ENCODE peak calls at places on chromosomes 6 and 20, in four cellular contexts. L is SK-N-SH, U is HepG2, H is GM12878. Z is an unnamed sample.
A peak's percentile ranks its signal among the peaks of the same experiment; 100 is the strongest.

GRCh38 chr20:59669451-59669850 is 65.1 kb downstream of the PHACTR3 start:
- DNase-seq in U (no peak), L (no peak), H (no peak), Z (no peak)

GRCh38 chr6:24721461-24722215 is 2.7 kb upstream of the C6orf62 start:
- DNase-seq in H (no peak), L (no peak), U (no peak), Z (no peak)

GRCh38 chr6:137216875-137217553 is 2.2 kb downstream of the IFNGR1 start:
- DNase-seq in U (peak; percentile 43), H (no peak), L (no peak), Z (no peak)

GRCh38 chr20:58755062-58755697 is 62.6 kb downstream of the NPEPL1 start:
- DNase-seq in H (no peak), U (no peak), L (no peak), Z (no peak)

GRCh38 chr6:129860901-129861665 is at the start of gene TMEM244:
- DNase-seq in U (no peak), L (no peak), H (no peak), Z (no peak)

GRCh38 chr6:169166896-169167580 is 86.6 kb downstream of the THBS2 start:
- DNase-seq in U (no peak), H (no peak), L (peak; percentile 20), Z (no peak)

GRCh38 chr6:169853196-169854082 is 102.0 kb downstream of the ERMARD start:
- DNase-seq in L (no peak), H (no peak), U (no peak), Z (no peak)

GRCh38 chr6:35092362-35093117 is 48.6 kb downstream of the TCP11 start:
- DNase-seq in L (peak; percentile 7), U (no peak), H (no peak), Z (no peak)

GRCh38 chr20:60031107-60031506 is 72.9 kb downstream of the CDH26 start:
- DNase-seq in H (no peak), L (no peak), U (no peak), Z (no peak)

GRCh38 chr20:58053391-58054055 is 174.9 kb downstream of the ANKRD60 start:
- DNase-seq in H (no peak), U (no peak), L (no peak), Z (no peak)

DNA sequence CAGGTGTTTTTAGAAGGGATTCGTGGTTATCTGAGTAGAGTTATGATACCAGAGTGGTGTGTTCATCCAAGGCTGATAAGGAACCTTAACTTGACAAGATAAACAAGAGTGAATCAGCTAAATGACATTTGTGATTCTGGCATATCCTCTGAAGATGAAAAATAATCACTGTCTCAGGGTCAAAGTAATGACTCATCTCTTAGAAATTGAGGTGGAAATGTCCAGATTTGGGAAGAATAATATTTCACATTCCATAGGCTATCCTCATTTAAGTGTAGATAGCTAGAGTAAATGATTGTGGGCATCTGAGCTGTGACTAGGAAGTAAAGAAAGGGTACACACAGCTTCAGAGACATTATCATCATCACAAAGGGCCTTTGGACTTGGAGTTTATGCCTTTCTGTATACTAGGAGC is 255.7 kb downstream of the GJA1 start:
- DNase-seq in U (no peak), H (no peak), L (no peak), Z (no peak)
- TF ChIP-seq TAF1 in U (no peak), H (no peak), L (no peak), Z (no peak)

DNA sequence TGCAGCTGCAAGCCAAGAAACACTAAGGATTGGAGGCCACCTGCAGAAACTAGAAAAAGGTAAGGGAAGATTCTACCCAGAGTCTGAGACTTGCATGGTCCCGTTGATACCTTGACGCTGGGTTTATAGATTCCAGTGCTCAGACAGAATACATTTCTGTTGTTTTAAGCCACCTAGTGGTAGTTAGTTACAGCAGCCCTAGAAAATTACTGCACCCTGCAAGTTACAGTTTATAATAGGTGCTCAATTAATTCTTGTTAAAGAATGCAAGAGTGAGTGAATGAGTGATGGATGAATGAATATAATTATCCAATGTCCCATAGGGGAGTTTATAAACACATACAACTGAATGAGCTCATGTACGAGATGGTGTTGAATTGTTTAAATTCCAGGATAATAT is 453.1 kb upstream of the SLC35B3 start:
- DNase-seq in H (no peak), L (peak; percentile 25), U (peak; percentile 16), Z (peak; percentile 1)
- TF ChIP-seq TAF1 in H (no peak), L (no peak), U (no peak), Z (no peak)

DNA sequence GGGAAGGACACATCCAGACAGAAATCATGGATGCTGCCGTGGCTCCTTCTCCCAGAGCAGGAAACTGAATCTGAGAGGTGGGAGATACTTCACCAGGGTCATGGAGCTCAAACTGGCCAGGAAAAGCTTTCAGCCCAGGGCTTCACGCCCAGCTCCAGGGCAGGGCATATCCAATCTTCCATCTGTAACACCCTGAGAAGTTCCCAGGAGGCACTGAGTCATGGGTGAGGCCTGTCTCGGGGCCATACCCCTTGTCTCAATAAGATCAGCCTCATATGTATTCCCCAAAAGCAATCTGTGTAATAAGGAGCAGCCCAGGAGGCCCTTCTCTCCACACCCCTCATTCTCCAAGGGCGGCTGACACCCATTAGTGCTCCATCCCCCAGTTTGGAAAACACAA is 439.2 kb upstream of the SULF2 start:
- DNase-seq in H (no peak), L (no peak), U (no peak), Z (no peak)
- TF ChIP-seq TAF1 in H (no peak), L (no peak), U (no peak), Z (no peak)

GRCh38 chr6:53628354-53629119 is 37.0 kb downstream of the KLHL31 start:
- DNase-seq in H (no peak), U (no peak), L (no peak), Z (no peak)

GRCh38 chr6:53625315-53625714 is 40.2 kb downstream of the KLHL31 start:
- DNase-seq in L (no peak), H (no peak), U (no peak), Z (no peak)

GRCh38 chr6:53624491-53624890 is 41.1 kb downstream of the KLHL31 start:
- DNase-seq in U (no peak), L (no peak), H (no peak), Z (no peak)

GRCh38 chr6:53627391-53628218 is 38.0 kb downstream of the KLHL31 start:
- DNase-seq in U (no peak), H (no peak), L (no peak), Z (no peak)

DNA sequence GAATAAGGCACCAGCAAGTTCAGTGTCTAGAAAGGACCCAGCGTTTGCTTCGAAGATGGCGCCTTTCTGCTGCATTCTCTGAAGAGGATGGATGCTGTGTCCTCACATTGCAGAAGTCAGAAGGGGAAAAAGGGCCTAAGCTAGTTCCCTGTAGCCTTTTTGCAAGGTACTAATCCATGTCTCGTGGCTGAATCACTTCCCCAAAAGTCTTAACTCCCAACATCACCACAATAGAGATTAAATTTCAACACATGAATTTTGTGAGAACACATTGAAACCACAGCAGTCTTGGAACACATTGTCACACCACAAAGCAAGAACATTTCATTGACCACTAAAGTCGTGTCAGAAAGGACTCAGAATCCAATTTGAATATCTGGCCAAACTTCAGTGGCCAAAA is 42.1 kb downstream of the KLHL31 start:
- DNase-seq in U (no peak), H (no peak), L (no peak), Z (no peak)
- TF ChIP-seq TAF1 in U (no peak), H (no peak), L (no peak), Z (no peak)

GRCh38 chr6:146210406-146211068 is 181.7 kb downstream of the GRM1 start:
- DNase-seq in U (no peak), H (no peak), L (no peak), Z (no peak)
- TF ChIP-seq TAF1 in U (no peak), H (no peak), L (no peak), Z (no peak)

DNA sequence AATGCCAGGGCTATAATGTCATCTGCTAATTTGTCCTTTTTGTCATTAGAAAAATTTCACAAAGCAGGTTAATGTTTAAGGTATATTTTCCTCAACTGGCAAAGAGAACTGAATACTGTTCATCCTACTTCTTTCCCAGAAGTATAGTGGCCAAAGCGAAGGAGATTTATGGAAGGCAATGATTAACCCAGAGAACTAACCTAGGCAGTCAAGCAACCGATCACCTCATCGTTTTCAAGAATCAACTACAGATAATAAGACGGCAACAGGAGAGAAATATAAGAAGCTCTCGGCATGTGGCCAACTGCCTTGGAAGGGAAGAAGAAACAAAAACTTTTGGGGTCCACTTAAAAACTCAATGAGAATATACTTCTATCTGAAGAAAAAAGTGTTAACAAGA is 38.2 kb downstream of the REV3L start:
- DNase-seq in L (no peak), U (no peak), H (no peak), Z (no peak)
- TF ChIP-seq TAF1 in L (no peak), U (no peak), H (no peak), Z (no peak)

DNA sequence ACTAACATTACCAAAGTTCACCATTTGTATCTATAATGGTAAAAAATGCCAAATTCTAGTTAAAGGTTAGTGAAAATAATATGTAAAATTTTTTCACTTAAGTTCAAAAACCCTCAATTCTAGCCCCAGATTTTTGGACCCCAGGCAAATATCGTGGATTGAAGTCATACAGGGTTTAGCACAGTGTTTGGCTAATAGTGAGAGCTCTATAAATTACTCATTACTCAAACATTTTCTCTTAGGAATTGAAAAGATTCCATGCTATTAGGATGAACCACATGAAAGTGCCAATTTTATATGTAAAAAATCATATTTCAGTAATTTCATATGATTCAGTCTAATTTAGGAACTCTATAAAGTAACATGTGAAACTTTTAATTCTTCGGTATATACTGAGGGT is 170.3 kb upstream of the PREP start:
- DNase-seq in L (no peak), H (no peak), U (no peak), Z (no peak)
- TF ChIP-seq TAF1 in L (no peak), H (no peak), U (no peak), Z (no peak)

DNA sequence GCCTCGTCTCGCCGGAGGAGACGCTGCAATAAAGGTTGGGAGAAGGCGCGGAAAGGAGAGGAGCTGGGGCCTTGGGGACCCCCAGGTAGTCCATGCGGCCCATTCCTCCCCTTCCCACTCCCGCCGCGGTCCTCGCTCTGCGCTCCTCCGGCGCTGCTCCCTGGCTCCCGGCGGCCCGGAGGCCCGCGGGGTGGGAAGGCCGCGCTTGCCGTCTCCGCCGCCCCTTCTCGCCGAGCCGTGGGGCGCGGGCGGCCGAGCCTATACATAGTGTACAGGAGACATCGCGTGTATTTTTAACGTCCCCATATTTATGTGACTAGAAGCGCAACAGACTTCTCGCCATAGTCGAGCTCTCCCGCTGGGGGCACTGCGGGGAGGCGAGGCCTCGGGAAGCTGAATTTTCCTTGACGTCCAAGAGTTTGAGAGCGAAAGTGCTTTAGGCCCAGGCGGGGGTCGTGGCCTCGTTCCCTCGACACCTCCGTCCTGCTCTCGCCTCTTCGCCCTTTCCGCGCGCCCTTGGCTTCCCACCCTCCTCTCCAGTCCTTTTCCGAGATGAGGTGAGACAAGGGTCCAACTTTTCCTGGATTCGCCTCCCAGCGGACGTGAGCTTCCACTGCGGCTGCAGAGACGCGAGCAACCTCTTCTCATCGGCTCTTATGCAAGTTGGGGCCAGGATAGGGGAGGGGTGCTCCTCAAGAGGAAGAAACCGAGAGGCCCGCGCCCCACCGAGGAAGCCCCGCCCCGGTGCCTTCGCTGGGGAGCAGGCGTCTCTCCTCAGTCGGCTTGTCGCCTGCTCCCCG is 29.0 kb downstream of the SLC12A5 start:
- DNase-seq in H (no peak), L (no peak), U (no peak), Z (peak; percentile 41)
- TF ChIP-seq TAF1 in H (no peak), L (no peak), U (no peak), Z (no peak)

DNA sequence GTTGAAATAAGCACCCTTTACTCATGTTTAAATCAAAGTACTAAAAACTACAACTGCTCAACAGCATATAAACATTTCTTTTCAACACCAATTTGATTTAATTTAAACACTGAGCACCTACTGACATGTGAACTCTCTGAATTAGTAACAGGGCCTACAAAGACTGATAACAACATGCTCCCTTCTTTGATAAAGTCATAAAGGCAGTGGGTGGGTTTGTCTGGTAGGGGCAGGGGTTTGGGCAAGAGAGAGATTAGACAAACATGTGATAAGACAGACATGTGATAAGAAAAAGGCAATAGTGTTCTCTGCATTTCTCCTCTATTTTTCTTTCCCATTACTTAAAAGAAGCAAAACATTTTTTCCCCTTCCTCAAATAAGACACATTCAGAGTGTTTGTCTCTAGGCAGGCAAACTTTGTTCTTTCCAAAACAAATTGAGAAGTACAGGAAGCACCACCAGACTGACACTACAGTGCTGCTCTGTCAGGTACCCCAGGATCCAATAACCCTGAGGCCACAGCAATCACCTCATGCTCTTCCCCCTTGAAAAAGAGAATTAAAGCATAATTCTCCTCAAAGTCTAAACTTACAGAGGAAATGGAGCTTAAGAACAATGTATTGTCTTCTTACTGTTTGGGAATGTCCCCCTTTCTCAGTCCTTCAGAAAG is 12.0 kb downstream of the C6orf52 start:
- DNase-seq in L (no peak), U (no peak), H (no peak), Z (no peak)
- TF ChIP-seq TAF1 in L (no peak), U (no peak), H (no peak), Z (no peak)

Z was measured in GM12891.